ENCODE peak calls at places on chromosomes 3 and 15, in ten cellular contexts. T is RWPE1; M is A549; P is activated naive CD8-positive, alpha-beta T cell treated with anti-CD3 and anti-CD28 coated beads for 36 hours; N is 8988T; B is HTR-8/SVneo; F is GM03348; K is GM20000; Z is NCI-H1105; U is SK-MEL-5. S is an unnamed sample.

GRCh38 chr3:97974996-97975395 is 2.8 kb upstream of the RIOX2 start:
- DNase-seq in N (no peak), U (no peak), B (no peak), F (no peak), P (no peak), M (no peak), Z (no peak), K (no peak), T (no peak), S (no peak)

GRCh38 chr3:61645148-61645547 is 83.8 kb downstream of the PTPRG start:
- DNase-seq in Z (no peak), B (no peak), M (peak; percentile 20), U (no peak), P (no peak), K (no peak), T (peak; percentile 31), N (no peak), F (no peak), S (no peak)

GRCh38 chr15:76327191-76328105 is 9.1 kb upstream of the ISL2 start:
- DNase-seq in M (no peak), U (no peak), T (peak; percentile 21), B (no peak), P (no peak), Z (no peak), K (no peak), F (no peak), N (no peak), S (no peak)

GRCh38 chr3:189101594-189101993 is 70.2 kb upstream of the TPRG1 start:
- DNase-seq in P (no peak), M (no peak), K (no peak), N (no peak), T (no peak), U (no peak), F (no peak), Z (no peak), B (no peak), S (no peak)

GRCh38 chr3:42057561-42058211 is 33.5 kb upstream of the TRAK1 start:
- DNase-seq in T (no peak), N (no peak), F (no peak), U (no peak), P (no peak), B (no peak), Z (no peak), M (no peak), K (peak; percentile 41), S (no peak)

GRCh38 chr3:41848745-41849574 is 112.9 kb downstream of the ULK4 start:
- DNase-seq in Z (no peak), T (no peak), N (no peak), F (no peak), B (no peak), P (peak; percentile 4), K (peak; percentile 13), M (no peak), U (no peak), S (no peak)

GRCh38 chr3:101848754-101849713 is at the start of gene NFKBIZ:
- DNase-seq in N (peak; percentile 92), K (peak; percentile 98), Z (peak; percentile 76), F (peak; percentile 99), T (peak; percentile 95), M (peak; percentile 92), B (peak; percentile 87), U (peak; percentile 94), P (peak; percentile 94), S (peak; percentile 66)

GRCh38 chr3:185594073-185594472 is 8.0 kb downstream of the SENP2 start:
- DNase-seq in T (no peak), K (no peak), B (no peak), N (no peak), P (no peak), M (no peak), U (no peak), F (no peak), Z (no peak), S (no peak)

GRCh38 chr3:10357592-10358308 is 36.8 kb upstream of the SEC13 start:
- DNase-seq in B (peak; percentile 57), N (no peak), T (peak; percentile 36), F (peak; percentile 93), M (peak; percentile 44), Z (no peak), U (peak; percentile 56), P (no peak), K (no peak), S (no peak)

GRCh38 chr3:184337315-184337714 is at the start of gene FAM131A:
- DNase-seq in M (no peak), B (no peak), U (no peak), N (no peak), P (no peak), Z (no peak), F (peak; percentile 60), K (no peak), T (no peak), S (no peak)

GRCh38 chr3:4687167-4687566 is 194.0 kb downstream of the ITPR1 start:
- DNase-seq in T (no peak), U (peak; percentile 31), M (no peak), Z (no peak), B (no peak), F (no peak), N (no peak), P (no peak), K (no peak), S (no peak)

GRCh38 chr3:125302932-125303331 is 72.2 kb downstream of the ZNF148 start:
- DNase-seq in P (no peak), Z (no peak), U (no peak), K (no peak), M (no peak), T (no peak), N (no peak), B (no peak), F (no peak), S (no peak)

GRCh38 chr3:149333518-149333859 is at the start of gene TM4SF18:
- DNase-seq in F (no peak), Z (no peak), N (no peak), M (peak; percentile 36), T (no peak), B (no peak), P (no peak), U (peak; percentile 66), K (no peak), S (no peak)

GRCh38 chr15:71079208-71080044 is 35.8 kb upstream of the THSD4 start:
- DNase-seq in B (no peak), N (no peak), K (no peak), U (no peak), F (peak; percentile 71), M (peak; percentile 49), Z (no peak), T (peak; percentile 42), P (no peak), S (no peak)

S was measured in NCI-H2227 treated with DMSO at 0.1 percent for 48 hours.